ENCODE peak calls at places on chromosome 18, in four cellular contexts. B is OCI-LY7, M is prostate gland, Q is tibial nerve. X is an unnamed sample.

GRCh38 chr18:5747678-5748077 is 147.6 kb downstream of the TMEM200C start:
- DNase-seq in Q (no peak), B (no peak), M (no peak), X (no peak)

GRCh38 chr18:23703057-23703986 is 14.1 kb downstream of the LAMA3 start:
- DNase-seq in Q (no peak), M (peak; percentile 57), B (peak; percentile 26), X (no peak)

GRCh38 chr18:3230401-3231334 is 10.9 kb upstream of the MYOM1 start:
- DNase-seq in M (no peak), B (no peak), Q (no peak), X (no peak)

GRCh38 chr18:47342566-47342965 is 91.1 kb upstream of the SKOR2 start:
- DNase-seq in Q (no peak), M (no peak), B (no peak), X (no peak)

GRCh38 chr18:64238076-64238475 is 89.2 kb upstream of the LINC00305 start:
- DNase-seq in M (no peak), B (no peak), Q (no peak), X (no peak)

GRCh38 chr18:36419913-36420531 is 122.5 kb downstream of the FHOD3 start:
- DNase-seq in M (no peak), Q (no peak), B (peak; percentile 1), X (no peak)

GRCh38 chr18:48531979-48532378 is 6.9 kb upstream of the CTIF start:
- DNase-seq in B (no peak), Q (no peak), M (no peak), X (no peak)

GRCh38 chr18:45361148-45361851 is 254.0 kb upstream of the SLC14A2 start:
- DNase-seq in M (no peak), Q (no peak), B (no peak), X (no peak)

GRCh38 chr18:3706279-3707097 is 256.5 kb downstream of the TGIF1 start:
- DNase-seq in B (no peak), M (no peak), Q (no peak), X (no peak)

GRCh38 chr18:70333757-70334156 is 44.9 kb downstream of the SOCS6 start:
- DNase-seq in Q (no peak), M (no peak), B (no peak), X (peak; percentile 70)

GRCh38 chr18:43034683-43035500 is 80.6 kb downstream of the RIT2 start:
- DNase-seq in Q (no peak), B (no peak), M (peak; percentile 10), X (no peak)

GRCh38 chr18:63162271-63163014 is 157.1 kb downstream of the BCL2 start:
- DNase-seq in M (no peak), Q (no peak), B (peak; percentile 70), X (no peak)

GRCh38 chr18:35672897-35673296 is 91.4 kb downstream of the GALNT1 start:
- DNase-seq in B (no peak), Q (no peak), M (no peak), X (no peak)

GRCh38 chr18:9117980-9118841 is 15.7 kb downstream of the NDUFV2 start:
- DNase-seq in Q (no peak), M (no peak), B (no peak), X (no peak)

GRCh38 chr18:74459877-74460276 is 2.8 kb upstream of the DIPK1C start:
- DNase-seq in M (no peak), B (no peak), Q (no peak), X (no peak)

GRCh38 chr18:2627821-2628276 is 27.7 kb upstream of the SMCHD1 start:
- DNase-seq in Q (no peak), B (no peak), M (no peak), X (no peak)

GRCh38 chr18:58247363-58247834 is 203.4 kb downstream of the NEDD4L start:
- DNase-seq in B (no peak), Q (no peak), M (no peak), X (no peak)
- H3K4me3 ChIP-seq in B (no peak overlapping the region), Q (no peak overlapping the region), M (no peak overlapping the region), X (no peak overlapping the region)

GRCh38 chr18:12335503-12335902 is 27.5 kb downstream of the TUBB6 start:
- DNase-seq in Q (no peak), B (no peak), M (no peak), X (no peak)
- H3K36me3 ChIP-seq in Q (peaks cover 81% of the 10 kb centered on the region), B (peaks cover 68% of the 10 kb centered on the region), M (no peaks in the 10 kb centered on the region), X (peaks cover 67% of the 10 kb centered on the region)

GRCh38 chr18:77087391-77088141 is 45.0 kb downstream of the MBP start:
- DNase-seq in Q (no peak), B (no peak), M (no peak), X (no peak)
- H3K9me3 ChIP-seq in Q (no peaks in the 10 kb centered on the region), B (no peaks in the 10 kb centered on the region), M (no peaks in the 10 kb centered on the region), X (no peaks in the 10 kb centered on the region)

DNA sequence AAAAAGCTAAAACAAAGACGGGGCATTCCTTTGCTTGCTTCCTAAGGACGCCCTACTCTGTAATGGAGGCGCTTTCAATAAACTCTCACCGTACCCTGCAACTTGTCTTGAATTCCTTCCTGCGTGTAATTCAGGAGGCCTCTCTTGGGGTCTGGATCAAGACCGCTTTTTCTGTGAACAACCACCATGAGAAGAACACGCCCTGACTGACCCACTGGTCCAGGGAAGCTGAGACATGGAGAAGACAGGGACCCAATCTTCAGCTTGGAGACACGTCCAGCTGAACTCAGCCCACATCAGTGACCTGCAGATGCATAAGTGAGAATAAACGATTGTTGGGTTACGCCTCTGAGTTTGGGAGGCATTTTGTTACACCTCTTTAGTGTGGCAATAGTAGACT is 7.8 kb upstream of the NARS1 start:
- DNase-seq in Q (no peak), B (peak; percentile 1), M (no peak), X (no peak)
- H3K4me3 ChIP-seq in Q (no peak overlapping the region), B (peak overlapping the region; percentile 91), M (no peak overlapping the region), X (peak overlapping the region; percentile 62)